ENCODE peak calls at places on chromosomes 6 and 20, in nine cellular contexts. One of them, this sample, is unnamed.

GRCh38 chr6:66396549-66396948 is 689.5 kb upstream of the EYS start:
- DNase-seq in activated CD4-positive, alpha-beta T cell treated with anti-CD3 and anti-CD28 coated beads for 1 hour: no peak
- DNase-seq in fibroblast of lung: no peak
- DNase-seq in AG09319: no peak
- DNase-seq in cardiac muscle cell: no peak
- DNase-seq in neuronal stem cell: no peak
- DNase-seq in PC-3: no peak
- DNase-seq in HTR-8/SVneo: no peak
- DNase-seq in HT-29: no peak
- DNase-seq in this sample: no peak

GRCh38 chr6:136401749-136402148 is 112.1 kb upstream of the BCLAF1 start:
- DNase-seq in AG09319: no peak
- DNase-seq in PC-3: peak; percentile 15
- DNase-seq in fibroblast of lung: peak; percentile 19
- DNase-seq in HTR-8/SVneo: no peak
- DNase-seq in neuronal stem cell: no peak
- DNase-seq in activated CD4-positive, alpha-beta T cell treated with anti-CD3 and anti-CD28 coated beads for 1 hour: no peak
- DNase-seq in cardiac muscle cell: no peak
- DNase-seq in HT-29: no peak
- DNase-seq in this sample: no peak

GRCh38 chr6:132354517-132355167 is 46.6 kb downstream of the MOXD1 start:
- DNase-seq in cardiac muscle cell: no peak
- DNase-seq in activated CD4-positive, alpha-beta T cell treated with anti-CD3 and anti-CD28 coated beads for 1 hour: peak; percentile 18
- DNase-seq in PC-3: peak; percentile 6
- DNase-seq in AG09319: no peak
- DNase-seq in neuronal stem cell: no peak
- DNase-seq in fibroblast of lung: no peak
- DNase-seq in HT-29: no peak
- DNase-seq in HTR-8/SVneo: no peak
- DNase-seq in this sample: no peak

GRCh38 chr6:81331526-81331925 is 421.0 kb downstream of the TENT5A start:
- DNase-seq in HTR-8/SVneo: no peak
- DNase-seq in PC-3: peak; percentile 18
- DNase-seq in HT-29: no peak
- DNase-seq in fibroblast of lung: no peak
- DNase-seq in neuronal stem cell: no peak
- DNase-seq in AG09319: no peak
- DNase-seq in activated CD4-positive, alpha-beta T cell treated with anti-CD3 and anti-CD28 coated beads for 1 hour: no peak
- DNase-seq in cardiac muscle cell: peak; percentile 2
- DNase-seq in this sample: no peak

GRCh38 chr20:36114707-36115106 is 39.8 kb upstream of the EPB41L1 start:
- DNase-seq in PC-3: no peak
- DNase-seq in activated CD4-positive, alpha-beta T cell treated with anti-CD3 and anti-CD28 coated beads for 1 hour: no peak
- DNase-seq in HT-29: no peak
- DNase-seq in AG09319: no peak
- DNase-seq in cardiac muscle cell: no peak
- DNase-seq in HTR-8/SVneo: no peak
- DNase-seq in fibroblast of lung: no peak
- DNase-seq in neuronal stem cell: no peak
- DNase-seq in this sample: no peak

GRCh38 chr6:158377866-158378265 is 65.6 kb downstream of the TULP4 start:
- DNase-seq in cardiac muscle cell: no peak
- DNase-seq in HTR-8/SVneo: peak; percentile 54
- DNase-seq in neuronal stem cell: no peak
- DNase-seq in fibroblast of lung: peak; percentile 74
- DNase-seq in activated CD4-positive, alpha-beta T cell treated with anti-CD3 and anti-CD28 coated beads for 1 hour: no peak
- DNase-seq in HT-29: no peak
- DNase-seq in PC-3: no peak
- DNase-seq in AG09319: peak; percentile 12
- DNase-seq in this sample: no peak

GRCh38 chr6:128516514-128516898 is 3.9 kb downstream of the PTPRK start:
- DNase-seq in activated CD4-positive, alpha-beta T cell treated with anti-CD3 and anti-CD28 coated beads for 1 hour: no peak
- DNase-seq in AG09319: no peak
- DNase-seq in neuronal stem cell: no peak
- DNase-seq in HT-29: peak; percentile 74
- DNase-seq in fibroblast of lung: peak; percentile 44
- DNase-seq in cardiac muscle cell: no peak
- DNase-seq in PC-3: peak; percentile 54
- DNase-seq in HTR-8/SVneo: no peak
- DNase-seq in this sample: peak; percentile 52

GRCh38 chr6:161111256-161111655 is 119.7 kb downstream of the MAP3K4 start:
- DNase-seq in fibroblast of lung: no peak
- DNase-seq in cardiac muscle cell: no peak
- DNase-seq in neuronal stem cell: no peak
- DNase-seq in AG09319: no peak
- DNase-seq in HTR-8/SVneo: no peak
- DNase-seq in HT-29: no peak
- DNase-seq in PC-3: no peak
- DNase-seq in activated CD4-positive, alpha-beta T cell treated with anti-CD3 and anti-CD28 coated beads for 1 hour: no peak
- DNase-seq in this sample: no peak

GRCh38 chr20:15739056-15739455 is 834.2 kb downstream of the KIF16B start:
- DNase-seq in PC-3: peak; percentile 44
- DNase-seq in neuronal stem cell: no peak
- DNase-seq in cardiac muscle cell: no peak
- DNase-seq in fibroblast of lung: no peak
- DNase-seq in activated CD4-positive, alpha-beta T cell treated with anti-CD3 and anti-CD28 coated beads for 1 hour: no peak
- DNase-seq in HT-29: no peak
- DNase-seq in HTR-8/SVneo: no peak
- DNase-seq in AG09319: no peak
- DNase-seq in this sample: no peak

GRCh38 chr20:64035066-64035932 is 683 bp upstream of the C20orf204 start:
- DNase-seq in HTR-8/SVneo: no peak
- DNase-seq in fibroblast of lung: no peak
- DNase-seq in cardiac muscle cell: no peak
- DNase-seq in PC-3: no peak
- DNase-seq in AG09319: no peak
- DNase-seq in activated CD4-positive, alpha-beta T cell treated with anti-CD3 and anti-CD28 coated beads for 1 hour: no peak
- DNase-seq in neuronal stem cell: no peak
- DNase-seq in HT-29: no peak
- DNase-seq in this sample: no peak

GRCh38 chr20:37911262-37911661 is 8.3 kb downstream of the VSTM2L start:
- DNase-seq in cardiac muscle cell: no peak
- DNase-seq in AG09319: no peak
- DNase-seq in neuronal stem cell: no peak
- DNase-seq in HTR-8/SVneo: no peak
- DNase-seq in fibroblast of lung: no peak
- DNase-seq in PC-3: no peak
- DNase-seq in activated CD4-positive, alpha-beta T cell treated with anti-CD3 and anti-CD28 coated beads for 1 hour: no peak
- DNase-seq in HT-29: no peak
- DNase-seq in this sample: no peak

GRCh38 chr20:6975326-6975725 is 207.8 kb downstream of the BMP2 start:
- DNase-seq in neuronal stem cell: no peak
- DNase-seq in PC-3: no peak
- DNase-seq in HTR-8/SVneo: no peak
- DNase-seq in cardiac muscle cell: no peak
- DNase-seq in fibroblast of lung: no peak
- DNase-seq in HT-29: no peak
- DNase-seq in AG09319: no peak
- DNase-seq in activated CD4-positive, alpha-beta T cell treated with anti-CD3 and anti-CD28 coated beads for 1 hour: no peak
- DNase-seq in this sample: no peak

GRCh38 chr6:134537146-134537555 is 219.2 kb upstream of the SGK1 start:
- DNase-seq in PC-3: peak; percentile 93
- DNase-seq in fibroblast of lung: peak; percentile 73
- DNase-seq in neuronal stem cell: no peak
- DNase-seq in activated CD4-positive, alpha-beta T cell treated with anti-CD3 and anti-CD28 coated beads for 1 hour: no peak
- DNase-seq in HTR-8/SVneo: peak; percentile 67
- DNase-seq in HT-29: peak; percentile 52
- DNase-seq in cardiac muscle cell: peak; percentile 38
- DNase-seq in AG09319: peak; percentile 44
- DNase-seq in this sample: no peak

GRCh38 chr20:25059866-25060465 is 2.0 kb upstream of the ACSS1 start:
- DNase-seq in PC-3: peak; percentile 13
- DNase-seq in HTR-8/SVneo: no peak
- DNase-seq in fibroblast of lung: no peak
- DNase-seq in cardiac muscle cell: no peak
- DNase-seq in neuronal stem cell: no peak
- DNase-seq in HT-29: no peak
- DNase-seq in AG09319: no peak
- DNase-seq in activated CD4-positive, alpha-beta T cell treated with anti-CD3 and anti-CD28 coated beads for 1 hour: no peak
- DNase-seq in this sample: peak; percentile 54

GRCh38 chr6:20234136-20234535 is 21.9 kb upstream of the MBOAT1 start:
- DNase-seq in activated CD4-positive, alpha-beta T cell treated with anti-CD3 and anti-CD28 coated beads for 1 hour: no peak
- DNase-seq in fibroblast of lung: no peak
- DNase-seq in PC-3: no peak
- DNase-seq in AG09319: no peak
- DNase-seq in cardiac muscle cell: peak; percentile 27
- DNase-seq in HT-29: no peak
- DNase-seq in HTR-8/SVneo: no peak
- DNase-seq in neuronal stem cell: no peak
- DNase-seq in this sample: no peak